ENCODE peak calls at places on chromosomes 3 and 15, in seven cellular contexts. H is amygdala; W is activated CD8-positive, alpha-beta memory T cell treated with anti-CD3 and anti-CD28 coated beads for 24 hours; G is NCI-H69; X is NCI-H1105 treated with DMSO at 0.1 percent for 48 hours; N is fibroblast of lung; Y is Caki2. B is an unnamed sample.

GRCh38 chr3:171640520-171641412 is 169.5 kb downstream of the PLD1 start:
- DNase-seq in H (no peak), W (no peak), G (no peak), X (no peak), N (peak), Y (peak), B (no peak)

GRCh38 chr3:21697707-21698106 is 53.3 kb downstream of the ZNF385D start:
- DNase-seq in H (no peak), W (no peak), G (no peak), X (no peak), N (no peak), Y (no peak), B (no peak)

GRCh38 chr3:42732829-42733459 is 30.3 kb upstream of the HHATL start:
- DNase-seq in H (no peak), W (peak), G (no peak), X (no peak), N (no peak), Y (no peak), B (no peak)

GRCh38 chr3:52234516-52235447 is 4.2 kb downstream of the TWF2 start:
- DNase-seq in H (no peak), W (no peak), G (no peak), X (no peak), N (no peak), Y (no peak), B (peak)

GRCh38 chr15:68311859-68312557 is 34.5 kb downstream of the FEM1B start:
- DNase-seq in H (no peak), W (peak), G (no peak), X (no peak), N (no peak), Y (no peak), B (no peak)

GRCh38 chr3:53346514-53346913 is 829 bp downstream of the DCP1A start:
- DNase-seq in H (no peak), W (no peak), G (peak), X (no peak), N (peak), Y (no peak), B (no peak)

GRCh38 chr3:151538706-151539403 is 78.0 kb upstream of the IGSF10 start:
- DNase-seq in H (no peak), W (no peak), G (peak), X (no peak), N (peak), Y (no peak), B (no peak)

GRCh38 chr3:195877136-195877715 is 31.1 kb downstream of the TNK2 start:
- DNase-seq in H (no peak), W (no peak), G (no peak), X (no peak), N (no peak), Y (no peak), B (no peak)

GRCh38 chr15:51758645-51759044 is 7.2 kb downstream of the TMOD2 start:
- DNase-seq in H (no peak), W (no peak), G (peak), X (peak), N (peak), Y (no peak), B (no peak)

GRCh38 chr15:69417581-69417980 is 3.4 kb downstream of the KIF23 start:
- DNase-seq in H (no peak), W (no peak), G (no peak), X (no peak), N (no peak), Y (no peak), B (no peak)

B was measured in Peyer's patch.